ENCODE peak calls at places on chromosome 16, in nine cellular contexts. B is mucosa of descending colon; H is left ventricle myocardium inferior; K is activated T-helper 1 cell treated with anti-CD3 and anti-CD28 coated beads, Interleukin-2, amount 50 U/mL, for 16 hours; U is kidney tubule cell; F is heart left ventricle; Z is iPS DF 6.9; N is HAP-1; Y is CD14-positive monocyte. I is an unnamed sample.

GRCh38 chr16:1913327-1914083 is 4.7 kb downstream of the HS3ST6 start:
- DNase-seq in B (peak; percentile 94), F (no peak), H (no peak), Z (no peak), K (no peak), U (no peak), Y (no peak), N (no peak), I (no peak)

GRCh38 chr16:745739-746138 is 4.9 kb upstream of the CIAO3 start:
- DNase-seq in Y (no peak), F (no peak), B (peak; percentile 64), K (no peak), H (no peak), N (peak; percentile 31), U (peak; percentile 50), Z (no peak), I (no peak)

GRCh38 chr16:87356491-87356853 is 27.1 kb downstream of the FBXO31 start:
- DNase-seq in H (no peak), U (no peak), B (no peak), N (no peak), Z (no peak), F (no peak), K (no peak), Y (no peak), I (no peak)

GRCh38 chr16:75389096-75389692 is 44.1 kb downstream of the CFDP1 start:
- DNase-seq in Z (no peak), N (no peak), U (no peak), H (no peak), Y (no peak), K (no peak), F (no peak), B (no peak), I (no peak)

GRCh38 chr16:19410435-19411153 is 7.1 kb upstream of the TMC5 start:
- DNase-seq in H (no peak), B (peak; percentile 78), U (peak; percentile 48), F (no peak), N (peak; percentile 40), K (no peak), Z (peak; percentile 48), Y (no peak), I (no peak)

GRCh38 chr16:4003576-4003975 is 112.7 kb downstream of the ADCY9 start:
- DNase-seq in Y (no peak), H (no peak), B (no peak), F (no peak), U (no peak), N (no peak), Z (no peak), K (no peak), I (no peak)

GRCh38 chr16:64364894-64365293 is 757.0 kb downstream of the CDH11 start:
- DNase-seq in F (no peak), H (no peak), B (no peak), K (no peak), Y (no peak), N (no peak), U (no peak), Z (no peak), I (peak; percentile 16)

GRCh38 chr16:10859020-10859419 is 18.0 kb upstream of the CIITA start:
- DNase-seq in K (no peak), N (no peak), F (no peak), U (no peak), H (no peak), B (no peak), Y (no peak), Z (no peak), I (no peak)

GRCh38 chr16:24986512-24987303 is 28.5 kb downstream of the ARHGAP17 start:
- DNase-seq in H (peak; percentile 52), Y (no peak), B (no peak), K (no peak), U (peak; percentile 24), F (no peak), N (no peak), Z (no peak), I (peak; percentile 89)

GRCh38 chr16:27235055-27235937 is 32.0 kb downstream of the KDM8 start:
- DNase-seq in N (peak; percentile 49), U (peak; percentile 67), K (peak; percentile 74), F (peak; percentile 92), B (peak; percentile 91), H (peak; percentile 89), Z (no peak), Y (no peak), I (peak; percentile 81)

GRCh38 chr16:84141143-84141670 is 3.8 kb downstream of the HSDL1 start:
- DNase-seq in Y (no peak), U (no peak), K (no peak), B (no peak), H (no peak), Z (no peak), F (no peak), N (no peak), I (no peak)

GRCh38 chr16:9134739-9135138 is 43.3 kb downstream of the HAPSTR1 start:
- DNase-seq in U (peak; percentile 66), Y (peak; percentile 72), Z (no peak), B (peak; percentile 73), K (peak; percentile 44), F (peak; percentile 75), H (no peak), N (no peak), I (no peak)